ENCODE peak calls at places on chromosome 17, in six cellular contexts. One of them, this sample, is unnamed. For H3K36me3 and H3K4me1, the result is how much of the 10 kb centered on the place peaks cover.

GRCh38 chr17:21263351-21263750 is 10.1 kb upstream of the NATD1 start:
- DNase-seq in GM23248: peak
- DNase-seq in fibroblast of lung: peak
- DNase-seq in left ventricle myocardium inferior: no peak
- DNase-seq in Peyer's patch: no peak
- DNase-seq in suprapubic skin: no peak
- DNase-seq in this sample: peak

GRCh38 chr17:75878174-75878998 is at the start of gene TRIM47:
- DNase-seq in left ventricle myocardium inferior: peak
- DNase-seq in fibroblast of lung: peak
- DNase-seq in GM23248: peak
- DNase-seq in Peyer's patch: peak
- DNase-seq in suprapubic skin: no peak
- DNase-seq in this sample: peak

GRCh38 chr17:30908717-30909420 is 2.8 kb upstream of the TEFM start:
- DNase-seq in suprapubic skin: no peak
- DNase-seq in GM23248: no peak
- DNase-seq in Peyer's patch: no peak
- DNase-seq in fibroblast of lung: no peak
- DNase-seq in left ventricle myocardium inferior: no peak
- DNase-seq in this sample: no peak

GRCh38 chr17:70905796-70906195 is 736.5 kb downstream of the KCNJ2 start:
- DNase-seq in suprapubic skin: no peak
- DNase-seq in fibroblast of lung: peak
- DNase-seq in Peyer's patch: no peak
- DNase-seq in GM23248: peak
- DNase-seq in left ventricle myocardium inferior: peak
- DNase-seq in this sample: no peak

GRCh38 chr17:62653002-62653830 is 25.7 kb downstream of the MRC2 start:
- DNase-seq in left ventricle myocardium inferior: peak
- DNase-seq in GM23248: peak
- DNase-seq in fibroblast of lung: peak
- DNase-seq in suprapubic skin: peak
- DNase-seq in Peyer's patch: peak
- DNase-seq in this sample: peak

GRCh38 chr17:13332207-13332606 is 269.5 kb downstream of the HS3ST3A1 start:
- DNase-seq in fibroblast of lung: no peak
- DNase-seq in left ventricle myocardium inferior: no peak
- DNase-seq in suprapubic skin: no peak
- DNase-seq in GM23248: no peak
- DNase-seq in Peyer's patch: no peak
- DNase-seq in this sample: no peak

GRCh38 chr17:41504126-41504977 is 1.1 kb downstream of the KRT13 start:
- DNase-seq in suprapubic skin: no peak
- DNase-seq in fibroblast of lung: no peak
- DNase-seq in Peyer's patch: no peak
- DNase-seq in left ventricle myocardium inferior: no peak
- DNase-seq in GM23248: peak
- DNase-seq in this sample: no peak

GRCh38 chr17:66834919-66835454 is at the start of gene CACNG5:
- DNase-seq in GM23248: no peak
- DNase-seq in fibroblast of lung: no peak
- DNase-seq in suprapubic skin: no peak
- DNase-seq in left ventricle myocardium inferior: no peak
- DNase-seq in Peyer's patch: no peak
- DNase-seq in this sample: no peak

GRCh38 chr17:83056583-83057396 is 22.6 kb upstream of the METRNL start:
- DNase-seq in fibroblast of lung: no peak
- DNase-seq in suprapubic skin: no peak
- DNase-seq in Peyer's patch: no peak
- DNase-seq in left ventricle myocardium inferior: no peak
- DNase-seq in GM23248: peak
- DNase-seq in this sample: no peak

GRCh38 chr17:49361129-49361901 is 735 bp downstream of the ZNF652 start:
- DNase-seq in left ventricle myocardium inferior: peak
- DNase-seq in GM23248: peak
- DNase-seq in fibroblast of lung: no peak
- DNase-seq in Peyer's patch: peak
- DNase-seq in suprapubic skin: no peak
- DNase-seq in this sample: peak

GRCh38 chr17:38560503-38561318 is 45.0 kb downstream of the SRCIN1 start:
- DNase-seq in GM23248: peak
- DNase-seq in Peyer's patch: no peak
- DNase-seq in fibroblast of lung: peak
- DNase-seq in left ventricle myocardium inferior: no peak
- DNase-seq in suprapubic skin: no peak
- DNase-seq in this sample: peak

GRCh38 chr17:80256034-80256350 is 4.7 kb upstream of the RNF213 start:
- DNase-seq in left ventricle myocardium inferior: no peak
- DNase-seq in GM23248: no peak
- DNase-seq in fibroblast of lung: no peak
- DNase-seq in Peyer's patch: no peak
- DNase-seq in suprapubic skin: no peak
- DNase-seq in this sample: no peak

GRCh38 chr17:32551186-32551955 is 64.6 kb downstream of the CDK5R1 start:
- DNase-seq in suprapubic skin: no peak
- DNase-seq in Peyer's patch: no peak
- DNase-seq in fibroblast of lung: peak
- DNase-seq in left ventricle myocardium inferior: no peak
- DNase-seq in GM23248: peak
- DNase-seq in this sample: peak

GRCh38 chr17:81558941-81559806 is 7.0 kb upstream of the FAAP100 start:
- DNase-seq in suprapubic skin: no peak
- DNase-seq in Peyer's patch: no peak
- DNase-seq in left ventricle myocardium inferior: peak
- DNase-seq in fibroblast of lung: no peak
- DNase-seq in GM23248: no peak
- DNase-seq in this sample: no peak

GRCh38 chr17:49456172-49456965 is 38.7 kb upstream of the NGFR start:
- DNase-seq in fibroblast of lung: peak
- DNase-seq in Peyer's patch: no peak
- DNase-seq in suprapubic skin: no peak
- DNase-seq in left ventricle myocardium inferior: no peak
- DNase-seq in GM23248: peak
- DNase-seq in this sample: peak

GRCh38 chr17:81239714-81240555 is 817 bp downstream of the NDUFAF8 start:
- DNase-seq in Peyer's patch: peak
- DNase-seq in suprapubic skin: no peak
- DNase-seq in GM23248: peak
- DNase-seq in fibroblast of lung: no peak
- DNase-seq in left ventricle myocardium inferior: no peak
- DNase-seq in this sample: peak

GRCh38 chr17:4607261-4607731 is 23.0 kb downstream of the SMTNL2 start:
- DNase-seq in left ventricle myocardium inferior: no peak
- DNase-seq in GM23248: no peak
- DNase-seq in suprapubic skin: no peak
- DNase-seq in Peyer's patch: no peak
- DNase-seq in fibroblast of lung: no peak
- DNase-seq in this sample: no peak

GRCh38 chr17:19979917-19980770 is 2.5 kb upstream of the AKAP10 start:
- DNase-seq in Peyer's patch: no peak
- DNase-seq in fibroblast of lung: no peak
- DNase-seq in suprapubic skin: no peak
- DNase-seq in left ventricle myocardium inferior: peak
- DNase-seq in GM23248: no peak
- DNase-seq in this sample: no peak

GRCh38 chr17:29719469-29719868 is 96.8 kb upstream of the CORO6 start:
- DNase-seq in fibroblast of lung: no peak
- DNase-seq in left ventricle myocardium inferior: no peak
- DNase-seq in suprapubic skin: no peak
- DNase-seq in GM23248: no peak
- DNase-seq in Peyer's patch: no peak
- DNase-seq in this sample: no peak

GRCh38 chr17:43701318-43701743 is 39.6 kb upstream of the MEOX1 start:
- DNase-seq in GM23248: peak
- DNase-seq in fibroblast of lung: peak
- DNase-seq in Peyer's patch: peak
- DNase-seq in suprapubic skin: no peak
- DNase-seq in left ventricle myocardium inferior: no peak
- DNase-seq in this sample: peak

GRCh38 chr17:68595496-68595895 is 5.7 kb downstream of the FAM20A start:
- DNase-seq in Peyer's patch: no peak
- DNase-seq in fibroblast of lung: no peak
- DNase-seq in GM23248: no peak
- DNase-seq in left ventricle myocardium inferior: no peak
- DNase-seq in suprapubic skin: no peak
- DNase-seq in this sample: no peak

GRCh38 chr17:31392856-31393748 is 1.6 kb downstream of the RAB11FIP4 start:
- DNase-seq in Peyer's patch: peak
- DNase-seq in left ventricle myocardium inferior: no peak
- DNase-seq in suprapubic skin: peak
- DNase-seq in fibroblast of lung: no peak
- DNase-seq in GM23248: no peak
- DNase-seq in this sample: no peak

GRCh38 chr17:29363716-29364115 is 26.4 kb upstream of the TAOK1 start:
- DNase-seq in Peyer's patch: no peak
- DNase-seq in suprapubic skin: no peak
- DNase-seq in left ventricle myocardium inferior: no peak
- DNase-seq in fibroblast of lung: no peak
- DNase-seq in GM23248: no peak
- DNase-seq in this sample: no peak

GRCh38 chr17:43644081-43644480 is 17.6 kb downstream of the MEOX1 start:
- DNase-seq in Peyer's patch: no peak
- DNase-seq in GM23248: no peak
- DNase-seq in fibroblast of lung: no peak
- DNase-seq in left ventricle myocardium inferior: no peak
- DNase-seq in suprapubic skin: no peak
- DNase-seq in this sample: no peak

GRCh38 chr17:65198653-65199382 is 61.6 kb downstream of the RGS9 start:
- DNase-seq in Peyer's patch: no peak
- DNase-seq in left ventricle myocardium inferior: no peak
- DNase-seq in fibroblast of lung: peak
- DNase-seq in GM23248: peak
- DNase-seq in suprapubic skin: no peak
- DNase-seq in this sample: peak

GRCh38 chr17:4940625-4941021 is 555 bp downstream of the RNF167 start:
- DNase-seq in fibroblast of lung: no peak
- DNase-seq in left ventricle myocardium inferior: no peak
- DNase-seq in GM23248: peak
- DNase-seq in suprapubic skin: no peak
- DNase-seq in Peyer's patch: peak
- DNase-seq in this sample: peak

GRCh38 chr17:32927201-32927723 is 691 bp upstream of the TMEM98 start:
- DNase-seq in left ventricle myocardium inferior: no peak
- DNase-seq in Peyer's patch: no peak
- DNase-seq in suprapubic skin: no peak
- DNase-seq in fibroblast of lung: no peak
- DNase-seq in GM23248: peak
- DNase-seq in this sample: no peak

GRCh38 chr17:49076575-49077384 is 55.8 kb upstream of the B4GALNT2 start:
- DNase-seq in GM23248: peak
- DNase-seq in suprapubic skin: no peak
- DNase-seq in Peyer's patch: no peak
- DNase-seq in left ventricle myocardium inferior: no peak
- DNase-seq in fibroblast of lung: peak
- DNase-seq in this sample: peak

GRCh38 chr17:81513669-81514484 is 1.3 kb upstream of the ACTG1 start:
- DNase-seq in Peyer's patch: peak
- DNase-seq in fibroblast of lung: peak
- DNase-seq in left ventricle myocardium inferior: peak
- DNase-seq in GM23248: peak
- DNase-seq in suprapubic skin: peak
- DNase-seq in this sample: peak

GRCh38 chr17:39700148-39700987 is 504 bp downstream of the ERBB2 start:
- DNase-seq in fibroblast of lung: peak
- DNase-seq in suprapubic skin: no peak
- DNase-seq in Peyer's patch: no peak
- DNase-seq in left ventricle myocardium inferior: no peak
- DNase-seq in GM23248: peak
- DNase-seq in this sample: peak

GRCh38 chr17:71052971-71053370 is 883.6 kb downstream of the KCNJ2 start:
- DNase-seq in fibroblast of lung: no peak
- DNase-seq in GM23248: no peak
- DNase-seq in suprapubic skin: no peak
- DNase-seq in Peyer's patch: no peak
- DNase-seq in left ventricle myocardium inferior: no peak
- DNase-seq in this sample: no peak

GRCh38 chr17:78428842-78429617 is 50.6 kb downstream of the PGS1 start:
- DNase-seq in suprapubic skin: no peak
- DNase-seq in Peyer's patch: no peak
- DNase-seq in left ventricle myocardium inferior: no peak
- DNase-seq in GM23248: no peak
- DNase-seq in fibroblast of lung: peak
- DNase-seq in this sample: no peak
- H3K36me3 ChIP-seq in suprapubic skin: half or more
- H3K36me3 ChIP-seq in Peyer's patch: under half
- H3K36me3 ChIP-seq in left ventricle myocardium inferior: under half
- H3K36me3 ChIP-seq in GM23248: under half
- H3K36me3 ChIP-seq in fibroblast of lung: under half
- H3K36me3 ChIP-seq in this sample: under half

DNA sequence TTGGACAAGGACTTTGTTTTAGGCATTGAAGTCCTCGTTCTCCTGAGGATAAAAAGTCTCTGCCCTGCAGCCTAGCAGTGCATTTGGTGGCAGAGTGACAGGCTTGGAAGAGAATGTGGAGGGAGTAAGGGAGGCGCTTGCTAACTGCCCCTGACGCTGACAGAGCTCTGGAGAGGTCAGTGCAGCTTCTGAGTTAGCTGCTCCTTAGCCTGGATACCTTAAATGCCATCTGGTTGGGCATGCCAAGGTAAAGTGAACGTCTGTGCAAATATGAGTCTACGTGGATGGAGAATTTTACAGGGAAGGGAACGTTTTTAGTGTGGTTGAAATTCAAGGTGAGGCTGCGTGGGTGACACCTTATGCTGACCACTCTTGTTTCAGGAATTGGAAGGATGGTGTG is 44.4 kb downstream of the SEC14L1 start:
- DNase-seq in GM23248: peak
- DNase-seq in Peyer's patch: no peak
- DNase-seq in suprapubic skin: no peak
- DNase-seq in fibroblast of lung: no peak
- DNase-seq in left ventricle myocardium inferior: no peak
- DNase-seq in this sample: no peak
- H3K4me1 ChIP-seq in GM23248: under half
- H3K4me1 ChIP-seq in Peyer's patch: under half
- H3K4me1 ChIP-seq in suprapubic skin: under half
- H3K4me1 ChIP-seq in fibroblast of lung: under half
- H3K4me1 ChIP-seq in left ventricle myocardium inferior: half or more
- H3K4me1 ChIP-seq in this sample: under half

GRCh38 chr17:79148584-79148983 is 74.0 kb downstream of the ENGASE start:
- DNase-seq in GM23248: no peak
- DNase-seq in suprapubic skin: no peak
- DNase-seq in Peyer's patch: no peak
- DNase-seq in left ventricle myocardium inferior: no peak
- DNase-seq in fibroblast of lung: no peak
- DNase-seq in this sample: no peak
- H3K4me3 ChIP-seq in GM23248: no peak
- H3K4me3 ChIP-seq in suprapubic skin: no peak
- H3K4me3 ChIP-seq in Peyer's patch: no peak
- H3K4me3 ChIP-seq in left ventricle myocardium inferior: no peak
- H3K4me3 ChIP-seq in fibroblast of lung: no peak
- H3K4me3 ChIP-seq in this sample: no peak

GRCh38 chr17:42586514-42587230 is 9.1 kb upstream of the PSMC3IP start:
- DNase-seq in fibroblast of lung: no peak
- DNase-seq in suprapubic skin: no peak
- DNase-seq in left ventricle myocardium inferior: no peak
- DNase-seq in GM23248: no peak
- DNase-seq in Peyer's patch: peak
- DNase-seq in this sample: no peak
- H3K36me3 ChIP-seq in fibroblast of lung: under half
- H3K36me3 ChIP-seq in suprapubic skin: half or more
- H3K36me3 ChIP-seq in left ventricle myocardium inferior: half or more
- H3K36me3 ChIP-seq in GM23248: half or more
- H3K36me3 ChIP-seq in Peyer's patch: half or more
- H3K36me3 ChIP-seq in this sample: half or more

GRCh38 chr17:74763565-74764387 is 12.4 kb downstream of the NAT9 start:
- DNase-seq in GM23248: no peak
- DNase-seq in Peyer's patch: no peak
- DNase-seq in left ventricle myocardium inferior: no peak
- DNase-seq in suprapubic skin: no peak
- DNase-seq in fibroblast of lung: no peak
- DNase-seq in this sample: no peak
- H3K4me1 ChIP-seq in GM23248: under half
- H3K4me1 ChIP-seq in Peyer's patch: under half
- H3K4me1 ChIP-seq in left ventricle myocardium inferior: half or more
- H3K4me1 ChIP-seq in suprapubic skin: half or more
- H3K4me1 ChIP-seq in fibroblast of lung: under half
- H3K4me1 ChIP-seq in this sample: under half

This sample was measured in adipocyte.